ENCODE peak calls at places on chromosomes 3 and 15, in seven cellular contexts. One of them, this sample, is unnamed.

GRCh38 chr3:37903320-37903719 is 41.6 kb downstream of the CTDSPL start:
- DNase-seq in IMR-90: no peak
- DNase-seq in NT2/D1: no peak
- DNase-seq in heart right ventricle: no peak
- DNase-seq in CD8-positive, alpha-beta memory T cell: no peak
- DNase-seq in fibroblast of lung: no peak
- DNase-seq in left ventricle myocardium inferior: no peak
- DNase-seq in this sample: no peak

GRCh38 chr15:64022571-64022970 is 23.7 kb downstream of the DAPK2 start:
- DNase-seq in CD8-positive, alpha-beta memory T cell: no peak
- DNase-seq in heart right ventricle: no peak
- DNase-seq in fibroblast of lung: no peak
- DNase-seq in IMR-90: no peak
- DNase-seq in NT2/D1: no peak
- DNase-seq in left ventricle myocardium inferior: no peak
- DNase-seq in this sample: no peak

GRCh38 chr15:25738171-25738792 is 124.8 kb downstream of the ATP10A start:
- DNase-seq in NT2/D1: no peak
- DNase-seq in CD8-positive, alpha-beta memory T cell: no peak
- DNase-seq in left ventricle myocardium inferior: no peak
- DNase-seq in heart right ventricle: no peak
- DNase-seq in IMR-90: peak; percentile 46
- DNase-seq in fibroblast of lung: peak; percentile 66
- DNase-seq in this sample: no peak

GRCh38 chr3:196179380-196180308 is 31.6 kb downstream of the ZDHHC19 start:
- DNase-seq in heart right ventricle: no peak
- DNase-seq in CD8-positive, alpha-beta memory T cell: peak; percentile 87
- DNase-seq in left ventricle myocardium inferior: no peak
- DNase-seq in NT2/D1: peak; percentile 77
- DNase-seq in fibroblast of lung: peak; percentile 58
- DNase-seq in IMR-90: peak; percentile 77
- DNase-seq in this sample: peak; percentile 91

GRCh38 chr15:27806396-27806795 is 292.7 kb downstream of the OCA2 start:
- DNase-seq in NT2/D1: no peak
- DNase-seq in IMR-90: no peak
- DNase-seq in heart right ventricle: no peak
- DNase-seq in left ventricle myocardium inferior: no peak
- DNase-seq in fibroblast of lung: no peak
- DNase-seq in CD8-positive, alpha-beta memory T cell: no peak
- DNase-seq in this sample: no peak

GRCh38 chr15:93068581-93069199 is 20.3 kb downstream of the RGMA start:
- DNase-seq in CD8-positive, alpha-beta memory T cell: no peak
- DNase-seq in heart right ventricle: no peak
- DNase-seq in fibroblast of lung: no peak
- DNase-seq in NT2/D1: no peak
- DNase-seq in IMR-90: no peak
- DNase-seq in left ventricle myocardium inferior: no peak
- DNase-seq in this sample: no peak

GRCh38 chr3:151890721-151891141 is 17.3 kb downstream of the SUCNR1 start:
- DNase-seq in heart right ventricle: no peak
- DNase-seq in CD8-positive, alpha-beta memory T cell: peak; percentile 25
- DNase-seq in NT2/D1: no peak
- DNase-seq in IMR-90: no peak
- DNase-seq in fibroblast of lung: peak; percentile 13
- DNase-seq in left ventricle myocardium inferior: no peak
- DNase-seq in this sample: peak; percentile 62

GRCh38 chr3:104909188-104909587 is 457.5 kb upstream of the ALCAM start:
- DNase-seq in NT2/D1: no peak
- DNase-seq in heart right ventricle: no peak
- DNase-seq in left ventricle myocardium inferior: no peak
- DNase-seq in CD8-positive, alpha-beta memory T cell: no peak
- DNase-seq in IMR-90: peak; percentile 92
- DNase-seq in fibroblast of lung: peak; percentile 69
- DNase-seq in this sample: peak; percentile 44

GRCh38 chr3:136938334-136938733 is 19.4 kb upstream of the IL20RB start:
- DNase-seq in NT2/D1: no peak
- DNase-seq in heart right ventricle: no peak
- DNase-seq in fibroblast of lung: peak; percentile 47
- DNase-seq in IMR-90: peak; percentile 65
- DNase-seq in CD8-positive, alpha-beta memory T cell: no peak
- DNase-seq in left ventricle myocardium inferior: no peak
- DNase-seq in this sample: no peak

GRCh38 chr3:13420051-13420816 is at the start of gene NUP210:
- DNase-seq in IMR-90: no peak
- DNase-seq in fibroblast of lung: no peak
- DNase-seq in left ventricle myocardium inferior: peak; percentile 22
- DNase-seq in heart right ventricle: peak; percentile 30
- DNase-seq in CD8-positive, alpha-beta memory T cell: no peak
- DNase-seq in NT2/D1: no peak
- DNase-seq in this sample: no peak

GRCh38 chr3:176737480-176738147 is 459.7 kb downstream of the TBL1XR1 start:
- DNase-seq in left ventricle myocardium inferior: no peak
- DNase-seq in IMR-90: no peak
- DNase-seq in heart right ventricle: no peak
- DNase-seq in NT2/D1: no peak
- DNase-seq in fibroblast of lung: no peak
- DNase-seq in CD8-positive, alpha-beta memory T cell: no peak
- DNase-seq in this sample: no peak

GRCh38 chr3:192022412-192022811 is 561.4 kb downstream of the PYDC2 start:
- DNase-seq in left ventricle myocardium inferior: no peak
- DNase-seq in IMR-90: no peak
- DNase-seq in fibroblast of lung: no peak
- DNase-seq in NT2/D1: no peak
- DNase-seq in heart right ventricle: no peak
- DNase-seq in CD8-positive, alpha-beta memory T cell: no peak
- DNase-seq in this sample: peak; percentile 71

GRCh38 chr3:170692720-170693119 is 106.8 kb upstream of the SLC7A14 start:
- DNase-seq in heart right ventricle: no peak
- DNase-seq in NT2/D1: no peak
- DNase-seq in CD8-positive, alpha-beta memory T cell: no peak
- DNase-seq in left ventricle myocardium inferior: no peak
- DNase-seq in fibroblast of lung: no peak
- DNase-seq in IMR-90: peak; percentile 70
- DNase-seq in this sample: peak; percentile 77

GRCh38 chr3:48155122-48155521 is 33.1 kb downstream of the CDC25A start:
- DNase-seq in left ventricle myocardium inferior: no peak
- DNase-seq in fibroblast of lung: peak; percentile 60
- DNase-seq in IMR-90: peak; percentile 94
- DNase-seq in NT2/D1: no peak
- DNase-seq in heart right ventricle: no peak
- DNase-seq in CD8-positive, alpha-beta memory T cell: no peak
- DNase-seq in this sample: peak; percentile 91

GRCh38 chr3:127383656-127384179 is 95.9 kb upstream of the PRR20G start:
- DNase-seq in heart right ventricle: no peak
- DNase-seq in fibroblast of lung: no peak
- DNase-seq in CD8-positive, alpha-beta memory T cell: no peak
- DNase-seq in NT2/D1: no peak
- DNase-seq in left ventricle myocardium inferior: peak; percentile 0
- DNase-seq in IMR-90: no peak
- DNase-seq in this sample: no peak

GRCh38 chr15:69468241-69469121 is 15.9 kb downstream of the RPLP1 start:
- DNase-seq in CD8-positive, alpha-beta memory T cell: peak; percentile 96
- DNase-seq in left ventricle myocardium inferior: no peak
- DNase-seq in IMR-90: peak; percentile 87
- DNase-seq in fibroblast of lung: no peak
- DNase-seq in heart right ventricle: no peak
- DNase-seq in NT2/D1: no peak
- DNase-seq in this sample: peak; percentile 97

GRCh38 chr15:101568821-101569555 is 79.5 kb upstream of the PCSK6 start:
- DNase-seq in left ventricle myocardium inferior: no peak
- DNase-seq in heart right ventricle: no peak
- DNase-seq in IMR-90: no peak
- DNase-seq in NT2/D1: no peak
- DNase-seq in fibroblast of lung: no peak
- DNase-seq in CD8-positive, alpha-beta memory T cell: no peak
- DNase-seq in this sample: no peak

GRCh38 chr15:55915221-55915620 is 78.2 kb downstream of the NEDD4 start:
- DNase-seq in CD8-positive, alpha-beta memory T cell: no peak
- DNase-seq in NT2/D1: no peak
- DNase-seq in fibroblast of lung: no peak
- DNase-seq in left ventricle myocardium inferior: no peak
- DNase-seq in IMR-90: no peak
- DNase-seq in heart right ventricle: no peak
- DNase-seq in this sample: no peak

GRCh38 chr3:41126961-41127360 is 72.3 kb upstream of the CTNNB1 start:
- DNase-seq in fibroblast of lung: no peak
- DNase-seq in heart right ventricle: no peak
- DNase-seq in NT2/D1: no peak
- DNase-seq in IMR-90: no peak
- DNase-seq in CD8-positive, alpha-beta memory T cell: no peak
- DNase-seq in left ventricle myocardium inferior: no peak
- DNase-seq in this sample: no peak
- H3K27me3 ChIP-seq in fibroblast of lung: no peaks in the 10 kb centered on the region
- H3K27me3 ChIP-seq in heart right ventricle: no peaks in the 10 kb centered on the region
- H3K27me3 ChIP-seq in NT2/D1: no peaks in the 10 kb centered on the region
- H3K27me3 ChIP-seq in IMR-90: no peaks in the 10 kb centered on the region
- H3K27me3 ChIP-seq in CD8-positive, alpha-beta memory T cell: no peaks in the 10 kb centered on the region
- H3K27me3 ChIP-seq in left ventricle myocardium inferior: no peaks in the 10 kb centered on the region
- H3K27me3 ChIP-seq in this sample: no peaks in the 10 kb centered on the region

DNA sequence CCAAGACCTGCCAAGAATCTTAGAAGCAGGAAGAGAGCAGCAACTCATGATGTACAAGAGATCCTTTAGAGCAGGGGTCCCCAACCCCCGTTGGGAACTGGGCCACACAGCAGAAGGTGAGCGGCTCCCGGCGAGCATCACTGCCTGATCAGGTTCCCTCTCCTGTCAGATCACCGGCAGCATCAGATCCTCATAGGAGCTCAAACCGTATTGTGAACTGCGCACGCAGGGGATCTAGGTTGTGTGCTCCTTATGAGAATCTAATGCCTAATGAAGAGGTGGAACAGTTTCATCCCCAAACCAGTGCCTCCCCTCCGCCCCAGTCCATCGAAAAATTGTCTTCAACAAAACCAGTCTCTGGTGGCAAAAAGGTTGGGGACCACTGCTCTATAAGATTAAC is 13.8 kb downstream of the SLC41A3 start:
- DNase-seq in IMR-90: no peak
- DNase-seq in left ventricle myocardium inferior: no peak
- DNase-seq in NT2/D1: no peak
- DNase-seq in heart right ventricle: no peak
- DNase-seq in fibroblast of lung: no peak
- DNase-seq in CD8-positive, alpha-beta memory T cell: no peak
- DNase-seq in this sample: no peak
- H3K9me3 ChIP-seq in IMR-90: no peaks in the 10 kb centered on the region
- H3K9me3 ChIP-seq in left ventricle myocardium inferior: peaks cover 12% of the 10 kb centered on the region
- H3K9me3 ChIP-seq in NT2/D1: peaks cover 4% of the 10 kb centered on the region
- H3K9me3 ChIP-seq in heart right ventricle: peaks cover 8% of the 10 kb centered on the region
- H3K9me3 ChIP-seq in fibroblast of lung: no peaks in the 10 kb centered on the region
- H3K9me3 ChIP-seq in CD8-positive, alpha-beta memory T cell: no peaks in the 10 kb centered on the region
- H3K9me3 ChIP-seq in this sample: peaks cover 2% of the 10 kb centered on the region

GRCh38 chr3:16288664-16289063 is 23.7 kb downstream of the OXNAD1 start:
- DNase-seq in CD8-positive, alpha-beta memory T cell: no peak
- DNase-seq in left ventricle myocardium inferior: peak; percentile 33
- DNase-seq in NT2/D1: no peak
- DNase-seq in fibroblast of lung: no peak
- DNase-seq in IMR-90: no peak
- DNase-seq in heart right ventricle: no peak
- DNase-seq in this sample: no peak
- H3K4me1 ChIP-seq in CD8-positive, alpha-beta memory T cell: peaks cover 65% of the 10 kb centered on the region
- H3K4me1 ChIP-seq in left ventricle myocardium inferior: peaks cover 72% of the 10 kb centered on the region
- H3K4me1 ChIP-seq in NT2/D1: no peaks in the 10 kb centered on the region
- H3K4me1 ChIP-seq in fibroblast of lung: no peaks in the 10 kb centered on the region
- H3K4me1 ChIP-seq in IMR-90: peaks cover 2% of the 10 kb centered on the region
- H3K4me1 ChIP-seq in heart right ventricle: peaks cover 60% of the 10 kb centered on the region
- H3K4me1 ChIP-seq in this sample: peaks cover 4% of the 10 kb centered on the region

DNA sequence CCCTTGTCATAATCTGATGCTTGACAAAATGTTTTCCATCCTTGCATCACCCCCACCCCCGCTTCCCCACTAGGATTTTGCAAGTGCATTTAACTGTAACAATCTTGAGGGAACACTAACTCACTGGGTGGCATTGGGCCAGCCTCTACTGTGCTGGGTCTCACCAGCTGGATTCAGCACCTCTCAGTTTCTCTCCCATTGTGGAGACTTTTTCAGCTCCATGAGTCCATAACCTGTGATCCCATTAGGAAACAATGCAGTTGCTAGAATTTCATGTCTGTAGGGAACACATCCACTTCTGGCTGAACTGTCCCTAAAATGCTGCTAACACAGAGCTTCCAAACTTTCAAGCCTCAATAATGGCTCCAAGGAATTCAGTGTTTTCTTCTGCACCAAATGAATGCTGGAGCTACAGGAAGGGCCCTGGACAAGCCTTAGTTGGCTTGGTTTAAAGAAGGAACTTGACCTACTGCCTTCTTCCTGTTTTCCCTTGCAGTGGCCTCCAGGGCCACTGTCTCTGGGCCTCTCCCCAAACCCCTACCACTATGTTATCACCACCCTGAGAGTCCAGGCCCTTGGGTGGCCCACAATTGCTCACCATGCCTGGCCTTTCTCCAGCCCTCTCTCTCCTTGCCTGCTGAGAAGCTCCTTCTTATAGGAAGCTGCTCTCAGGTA is 15.6 kb downstream of the CYP19A1 start:
- DNase-seq in fibroblast of lung: peak; percentile 31
- DNase-seq in CD8-positive, alpha-beta memory T cell: no peak
- DNase-seq in heart right ventricle: peak; percentile 30
- DNase-seq in left ventricle myocardium inferior: peak; percentile 58
- DNase-seq in NT2/D1: no peak
- DNase-seq in IMR-90: no peak
- DNase-seq in this sample: no peak
- H3K27me3 ChIP-seq in fibroblast of lung: peaks cover 2% of the 10 kb centered on the region
- H3K27me3 ChIP-seq in CD8-positive, alpha-beta memory T cell: no peaks in the 10 kb centered on the region
- H3K27me3 ChIP-seq in heart right ventricle: no peaks in the 10 kb centered on the region
- H3K27me3 ChIP-seq in left ventricle myocardium inferior: no peaks in the 10 kb centered on the region
- H3K27me3 ChIP-seq in NT2/D1: no peaks in the 10 kb centered on the region
- H3K27me3 ChIP-seq in IMR-90: peaks cover 17% of the 10 kb centered on the region
- H3K27me3 ChIP-seq in this sample: no peaks in the 10 kb centered on the region

GRCh38 chr15:98835889-98836288 is 171.7 kb downstream of the PGPEP1L start:
- DNase-seq in heart right ventricle: no peak
- DNase-seq in fibroblast of lung: no peak
- DNase-seq in CD8-positive, alpha-beta memory T cell: no peak
- DNase-seq in NT2/D1: no peak
- DNase-seq in IMR-90: no peak
- DNase-seq in left ventricle myocardium inferior: no peak
- DNase-seq in this sample: no peak
- H3K9me3 ChIP-seq in heart right ventricle: peaks cover 32% of the 10 kb centered on the region
- H3K9me3 ChIP-seq in fibroblast of lung: no peaks in the 10 kb centered on the region
- H3K9me3 ChIP-seq in CD8-positive, alpha-beta memory T cell: peaks cover 8% of the 10 kb centered on the region
- H3K9me3 ChIP-seq in NT2/D1: peaks cover 26% of the 10 kb centered on the region
- H3K9me3 ChIP-seq in IMR-90: peaks cover 15% of the 10 kb centered on the region
- H3K9me3 ChIP-seq in left ventricle myocardium inferior: peaks cover 37% of the 10 kb centered on the region
- H3K9me3 ChIP-seq in this sample: peaks cover 13% of the 10 kb centered on the region

GRCh38 chr3:184815046-184815930 is 3.3 kb downstream of the VPS8 start:
- DNase-seq in fibroblast of lung: peak; percentile 91
- DNase-seq in left ventricle myocardium inferior: no peak
- DNase-seq in IMR-90: peak; percentile 96
- DNase-seq in CD8-positive, alpha-beta memory T cell: no peak
- DNase-seq in NT2/D1: no peak
- DNase-seq in heart right ventricle: no peak
- DNase-seq in this sample: peak; percentile 20
- H3K4me1 ChIP-seq in fibroblast of lung: peaks cover 7% of the 10 kb centered on the region
- H3K4me1 ChIP-seq in left ventricle myocardium inferior: peaks cover 83% of the 10 kb centered on the region
- H3K4me1 ChIP-seq in IMR-90: peaks cover 8% of the 10 kb centered on the region
- H3K4me1 ChIP-seq in CD8-positive, alpha-beta memory T cell: peaks cover 40% of the 10 kb centered on the region
- H3K4me1 ChIP-seq in NT2/D1: peaks cover 2% of the 10 kb centered on the region
- H3K4me1 ChIP-seq in heart right ventricle: peaks cover 32% of the 10 kb centered on the region
- H3K4me1 ChIP-seq in this sample: peaks cover 12% of the 10 kb centered on the region

GRCh38 chr3:72282918-72283317 is 498.0 kb upstream of the PROK2 start:
- DNase-seq in heart right ventricle: no peak
- DNase-seq in IMR-90: no peak
- DNase-seq in left ventricle myocardium inferior: no peak
- DNase-seq in NT2/D1: no peak
- DNase-seq in fibroblast of lung: no peak
- DNase-seq in CD8-positive, alpha-beta memory T cell: no peak
- DNase-seq in this sample: no peak
- H3K27me3 ChIP-seq in heart right ventricle: no peaks in the 10 kb centered on the region
- H3K27me3 ChIP-seq in IMR-90: peaks cover 35% of the 10 kb centered on the region
- H3K27me3 ChIP-seq in left ventricle myocardium inferior: no peaks in the 10 kb centered on the region
- H3K27me3 ChIP-seq in NT2/D1: peaks cover 5% of the 10 kb centered on the region
- H3K27me3 ChIP-seq in fibroblast of lung: peaks cover 33% of the 10 kb centered on the region
- H3K27me3 ChIP-seq in CD8-positive, alpha-beta memory T cell: no peaks in the 10 kb centered on the region
- H3K27me3 ChIP-seq in this sample: no peaks in the 10 kb centered on the region

GRCh38 chr15:47326934-47327333 is 390.4 kb upstream of the SEMA6D start:
- DNase-seq in CD8-positive, alpha-beta memory T cell: no peak
- DNase-seq in NT2/D1: no peak
- DNase-seq in left ventricle myocardium inferior: no peak
- DNase-seq in IMR-90: no peak
- DNase-seq in fibroblast of lung: no peak
- DNase-seq in heart right ventricle: no peak
- DNase-seq in this sample: no peak
- H3K9me3 ChIP-seq in CD8-positive, alpha-beta memory T cell: no peaks in the 10 kb centered on the region
- H3K9me3 ChIP-seq in NT2/D1: no peaks in the 10 kb centered on the region
- H3K9me3 ChIP-seq in left ventricle myocardium inferior: no peaks in the 10 kb centered on the region
- H3K9me3 ChIP-seq in IMR-90: no peaks in the 10 kb centered on the region
- H3K9me3 ChIP-seq in fibroblast of lung: no peaks in the 10 kb centered on the region
- H3K9me3 ChIP-seq in heart right ventricle: no peaks in the 10 kb centered on the region
- H3K9me3 ChIP-seq in this sample: no peaks in the 10 kb centered on the region